ENCODE peak calls at places on chromosome 5, in five cellular contexts. K, U, A, W and V are unnamed samples.
A peak's percentile ranks its signal among the peaks of the same experiment; 100 is the strongest.

GRCh38 chr5:126339215-126339805 is 83.9 kb upstream of the GRAMD2B start:
- DNase-seq in W (peak; percentile 67), A (peak; percentile 50), K (no peak), U (peak; percentile 79), V (peak; percentile 35)

GRCh38 chr5:56534102-56534501 is 281.2 kb upstream of the MAP3K1 start:
- DNase-seq in A (no peak), U (peak; percentile 8), W (no peak), K (no peak), V (no peak)

GRCh38 chr5:158120760-158121159 is 261.8 kb upstream of the CLINT1 start:
- DNase-seq in W (no peak), A (no peak), K (no peak), U (peak; percentile 71), V (no peak)

GRCh38 chr5:65867509-65868195 is 58.7 kb upstream of the ERBIN start:
- DNase-seq in A (no peak), K (no peak), U (no peak), W (no peak), V (no peak)

GRCh38 chr5:139634028-139634325 is 14.2 kb upstream of the CXXC5 start:
- DNase-seq in W (no peak), A (no peak), U (no peak), K (no peak), V (no peak)

GRCh38 chr5:42874621-42875198 is 63.0 kb upstream of the SELENOP start:
- DNase-seq in U (no peak), W (no peak), K (no peak), A (no peak), V (no peak)

GRCh38 chr5:176817864-176818377 is 7.6 kb downstream of the UNC5A start:
- DNase-seq in W (peak; percentile 40), K (no peak), U (peak; percentile 49), A (peak; percentile 82), V (peak; percentile 94)

GRCh38 chr5:59021837-59022514 is 439.1 kb downstream of the RAB3C start:
- DNase-seq in U (no peak), W (no peak), K (peak; percentile 76), A (no peak), V (no peak)

GRCh38 chr5:2738700-2739359 is 12.6 kb downstream of the IRX2 start:
- DNase-seq in W (no peak), K (peak; percentile 56), U (peak; percentile 46), A (no peak), V (peak; percentile 71)

GRCh38 chr5:1218351-1219080 is 6.7 kb upstream of the SLC6A18 start:
- DNase-seq in A (no peak), W (no peak), U (no peak), K (no peak), V (no peak)

GRCh38 chr5:109844695-109845094 is 155.0 kb downstream of the MAN2A1 start:
- DNase-seq in U (peak; percentile 71), W (no peak), A (no peak), K (no peak), V (no peak)

GRCh38 chr5:150053231-150053626 is 33.1 kb downstream of the CSF1R start:
- DNase-seq in W (peak; percentile 94), K (no peak), U (peak; percentile 93), A (no peak), V (peak; percentile 9)

GRCh38 chr5:179495906-179496455 is 54.4 kb upstream of the RUFY1 start:
- DNase-seq in U (no peak), W (no peak), A (no peak), K (no peak), V (peak; percentile 57)

GRCh38 chr5:122262107-122262506 is 49.9 kb upstream of the SNCAIP start:
- DNase-seq in U (peak; percentile 79), W (no peak), A (no peak), K (no peak), V (no peak)

GRCh38 chr5:127876384-127876783 is 173.2 kb downstream of the CCDC192 start:
- DNase-seq in A (no peak), K (no peak), W (no peak), U (peak; percentile 39), V (no peak)

GRCh38 chr5:146753618-146754123 is 124.9 kb downstream of the PPP2R2B start:
- DNase-seq in W (no peak), A (no peak), K (no peak), U (no peak), V (no peak)

GRCh38 chr5:146748533-146748932 is 130.0 kb downstream of the PPP2R2B start:
- DNase-seq in K (no peak), U (no peak), A (no peak), W (no peak), V (no peak)

GRCh38 chr5:146754621-146755020 is 123.9 kb downstream of the PPP2R2B start:
- DNase-seq in A (no peak), U (no peak), K (no peak), W (no peak), V (no peak)

GRCh38 chr5:146751781-146752401 is 126.7 kb downstream of the PPP2R2B start:
- DNase-seq in W (no peak), U (no peak), K (no peak), A (no peak), V (no peak)

GRCh38 chr5:146751054-146751453 is 127.5 kb downstream of the PPP2R2B start:
- DNase-seq in K (no peak), A (no peak), W (no peak), U (no peak), V (no peak)
- H3K4me3 ChIP-seq in K (no peak overlapping the region), A (no peak overlapping the region), W (no peak overlapping the region), U (no peak overlapping the region), V (no peak overlapping the region)

GRCh38 chr5:88732862-88733261 is 150.1 kb downstream of the MEF2C start:
- DNase-seq in U (no peak), A (no peak), W (no peak), K (no peak), V (no peak)
- H3K4me3 ChIP-seq in U (no peak overlapping the region), A (no peak overlapping the region), W (no peak overlapping the region), K (no peak overlapping the region), V (no peak overlapping the region)

DNA sequence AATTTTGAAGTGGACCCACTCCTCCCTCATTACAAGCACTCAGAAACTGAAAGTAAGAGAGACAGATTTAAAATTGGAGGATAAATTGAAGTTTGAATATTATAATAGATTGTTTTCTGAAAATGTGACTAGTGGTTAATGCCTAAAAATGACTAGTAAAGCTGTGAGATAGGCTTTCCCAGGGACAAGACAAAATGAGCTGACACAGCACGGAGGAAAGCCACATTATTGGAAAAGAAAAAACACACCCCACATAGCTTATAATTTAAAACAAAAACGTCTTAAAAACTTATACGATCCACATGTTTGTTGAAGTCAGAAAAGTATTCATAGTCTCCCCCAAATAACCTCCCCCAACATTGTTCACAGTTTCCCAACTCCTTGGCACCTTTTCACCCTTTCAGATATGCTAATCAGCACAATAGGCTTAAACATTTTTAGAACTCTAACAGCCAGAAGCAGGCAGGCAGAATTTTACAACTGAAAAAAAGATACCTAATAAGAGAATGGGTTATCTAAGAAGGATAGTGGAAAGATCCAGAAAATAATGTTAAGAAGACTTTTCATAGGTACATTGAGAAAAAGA is 6.1 kb downstream of the C7 start:
- DNase-seq in U (no peak), W (no peak), A (no peak), K (no peak), V (no peak)
- H3K4me3 ChIP-seq in U (no peak overlapping the region), W (no peak overlapping the region), A (no peak overlapping the region), K (peak overlapping the region; percentile 4), V (no peak overlapping the region)

GRCh38 chr5:151906246-151906645 is 18.4 kb downstream of the GLRA1 start:
- DNase-seq in A (no peak), U (no peak), K (no peak), W (no peak), V (no peak)
- H3K4me3 ChIP-seq in A (no peak overlapping the region), U (no peak overlapping the region), K (no peak overlapping the region), W (no peak overlapping the region), V (no peak overlapping the region)

DNA sequence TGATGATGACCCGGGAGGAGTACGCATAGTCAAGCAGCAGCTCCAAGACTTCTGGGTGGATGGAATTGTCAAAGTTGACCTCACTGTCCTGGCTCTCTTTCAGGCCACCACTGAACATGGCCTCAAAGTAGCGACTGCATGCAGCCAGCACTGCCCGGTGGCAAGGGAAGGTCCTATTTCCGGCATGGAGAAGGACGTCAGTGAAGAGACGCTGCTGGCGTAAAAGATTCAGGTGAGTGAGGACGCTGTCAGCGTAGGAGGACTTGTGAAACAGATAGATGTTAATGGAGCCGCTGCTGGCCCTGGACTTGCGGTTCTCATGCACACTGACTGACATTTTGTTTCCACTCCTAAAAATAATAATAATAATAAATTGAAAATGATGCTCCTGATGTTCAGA is 4.4 kb downstream of the ENC1 start:
- DNase-seq in U (no peak), W (no peak), K (no peak), A (no peak), V (no peak)
- H3K4me3 ChIP-seq in U (no peak overlapping the region), W (no peak overlapping the region), K (no peak overlapping the region), A (no peak overlapping the region), V (no peak overlapping the region)

DNA sequence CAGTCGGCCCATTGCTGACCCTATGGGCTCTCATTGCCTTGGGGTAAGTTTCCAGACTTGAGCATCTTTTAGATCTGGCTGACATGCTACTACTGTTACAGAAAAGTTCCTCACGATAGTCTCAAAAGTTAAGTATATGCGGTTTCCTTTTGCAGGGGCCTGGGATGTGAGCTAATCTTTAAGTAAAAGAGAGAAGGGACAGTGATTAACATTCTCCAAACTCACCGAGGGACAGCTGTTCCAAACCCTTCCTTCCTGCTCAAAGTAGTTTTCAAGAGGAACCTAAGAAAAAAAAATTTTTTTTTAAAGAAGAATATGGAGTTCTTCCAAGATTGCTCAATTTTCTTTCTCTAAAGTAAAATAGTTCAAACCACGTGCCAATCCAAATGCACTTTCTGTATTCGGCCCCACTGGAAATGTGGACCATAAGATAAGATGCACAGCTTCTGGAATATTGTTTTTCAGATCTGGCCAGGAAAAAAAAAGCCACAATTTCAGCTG is 168.0 kb upstream of the SPRY4 start:
- DNase-seq in U (peak; percentile 63), K (no peak), W (no peak), A (no peak), V (no peak)
- H3K4me3 ChIP-seq in U (peak overlapping the region; percentile 34), K (no peak overlapping the region), W (no peak overlapping the region), A (no peak overlapping the region), V (no peak overlapping the region)

GRCh38 chr5:79773612-79774011 is 84.0 kb downstream of the CMYA5 start:
- DNase-seq in K (no peak), U (no peak), A (no peak), W (no peak), V (no peak)
- H3K4me3 ChIP-seq in K (no peak overlapping the region), U (no peak overlapping the region), A (no peak overlapping the region), W (no peak overlapping the region), V (no peak overlapping the region)

GRCh38 chr5:68086443-68086842 is 129.1 kb upstream of the PIK3R1 start:
- DNase-seq in A (no peak), W (no peak), K (no peak), U (no peak), V (no peak)
- H3K4me3 ChIP-seq in A (no peak overlapping the region), W (no peak overlapping the region), K (no peak overlapping the region), U (no peak overlapping the region), V (no peak overlapping the region)